ENCODE peak calls at places on chromosomes 16 and 17, in six cellular contexts. P is hepatocyte; C is heart right ventricle; V is CD8-positive, alpha-beta T cell; D is kidney epithelial cell; R is stomach. A is an unnamed sample.
A peak's percentile ranks its signal among the peaks of the same experiment; 100 is the strongest.

GRCh38 chr17:37476431-37477130 is 13.1 kb upstream of the DUSP14 start:
- DNase-seq in P (peak; percentile 15), C (peak; percentile 30), V (no peak), D (no peak), R (no peak), A (no peak)

GRCh38 chr17:32007463-32008298 is 498 bp downstream of the LRRC37B start:
- DNase-seq in P (peak; percentile 59), C (peak; percentile 15), V (peak; percentile 54), D (no peak), R (no peak), A (peak; percentile 64)

GRCh38 chr17:45170976-45171337 is 9.3 kb downstream of the HEXIM2 start:
- DNase-seq in P (peak; percentile 78), C (peak; percentile 55), V (no peak), D (no peak), R (peak; percentile 31), A (no peak)

GRCh38 chr17:1399366-1399678 is 700 bp downstream of the YWHAE start:
- DNase-seq in P (peak; percentile 71), C (no peak), V (no peak), D (no peak), R (peak; percentile 45), A (no peak)

GRCh38 chr16:69611103-69611640 is 45.4 kb downstream of the NFAT5 start:
- DNase-seq in P (no peak), C (no peak), V (no peak), D (no peak), R (no peak), A (no peak)

GRCh38 chr17:50090071-50090470 is 5.1 kb upstream of the PDK2 start:
- DNase-seq in P (no peak), C (no peak), V (no peak), D (no peak), R (no peak), A (no peak)

GRCh38 chr17:58391302-58391984 is 25.9 kb downstream of the RNF43 start:
- DNase-seq in P (peak; percentile 91), C (peak; percentile 12), V (no peak), D (peak; percentile 84), R (peak; percentile 97), A (peak; percentile 80)

GRCh38 chr17:34981538-34982241 is 1.4 kb downstream of the LIG3 start:
- DNase-seq in P (peak; percentile 43), C (no peak), V (no peak), D (no peak), R (no peak), A (no peak)

GRCh38 chr17:42409467-42410351 is 13.3 kb downstream of the CAVIN1 start:
- DNase-seq in P (peak; percentile 54), C (no peak), V (no peak), D (no peak), R (peak; percentile 40), A (peak; percentile 66)

GRCh38 chr16:15450624-15451023 is 16.2 kb downstream of the BMERB1 start:
- DNase-seq in P (no peak), C (no peak), V (no peak), D (no peak), R (no peak), A (no peak)

GRCh38 chr16:8044796-8045195 is 545.5 kb downstream of the TMEM114 start:
- DNase-seq in P (no peak), C (no peak), V (no peak), D (no peak), R (no peak), A (no peak)

GRCh38 chr17:20073056-20073979 is 64.2 kb downstream of the SPECC1 start:
- DNase-seq in P (no peak), C (peak; percentile 65), V (peak; percentile 38), D (no peak), R (peak; percentile 34), A (no peak)

GRCh38 chr17:48629411-48629759 is 3.2 kb upstream of the HOXB9 start:
- DNase-seq in P (no peak), C (no peak), V (no peak), D (no peak), R (no peak), A (no peak)

GRCh38 chr16:4147236-4147635 is 31.0 kb upstream of the ADCY9 start:
- DNase-seq in P (no peak), C (no peak), V (no peak), D (no peak), R (no peak), A (no peak)

GRCh38 chr17:49557204-49558024 is 18.3 kb upstream of the NXPH3 start:
- DNase-seq in P (peak; percentile 73), C (no peak), V (no peak), D (no peak), R (peak; percentile 51), A (no peak)

GRCh38 chr17:42177684-42178083 is 3.3 kb downstream of the KCNH4 start:
- DNase-seq in P (no peak), C (no peak), V (no peak), D (no peak), R (no peak), A (no peak)

GRCh38 chr16:66290431-66290830 is 76.1 kb upstream of the CDH5 start:
- DNase-seq in P (no peak), C (no peak), V (no peak), D (no peak), R (no peak), A (no peak)

GRCh38 chr17:73647767-73648542 is 3.7 kb upstream of the SDK2 start:
- DNase-seq in P (no peak), C (no peak), V (no peak), D (no peak), R (peak; percentile 18), A (no peak)

GRCh38 chr17:4555863-4556646 is 871 bp upstream of the MYBBP1A start:
- DNase-seq in P (no peak), C (no peak), V (no peak), D (no peak), R (no peak), A (peak; percentile 47)

GRCh38 chr16:11211061-11211976 is 44.7 kb downstream of the SOCS1 start:
- DNase-seq in P (no peak), C (no peak), V (no peak), D (no peak), R (no peak), A (no peak)

GRCh38 chr17:48545022-48545376 is at the start of gene HOXB2:
- DNase-seq in P (no peak), C (no peak), V (no peak), D (no peak), R (no peak), A (no peak)

GRCh38 chr17:37557482-37557881 is 51.7 kb downstream of the SYNRG start:
- DNase-seq in P (no peak), C (no peak), V (no peak), D (no peak), R (no peak), A (no peak)

GRCh38 chr17:80822700-80823410 is 168.8 kb upstream of the CHMP6 start:
- DNase-seq in P (peak; percentile 87), C (no peak), V (no peak), D (no peak), R (no peak), A (peak; percentile 31)

DNA sequence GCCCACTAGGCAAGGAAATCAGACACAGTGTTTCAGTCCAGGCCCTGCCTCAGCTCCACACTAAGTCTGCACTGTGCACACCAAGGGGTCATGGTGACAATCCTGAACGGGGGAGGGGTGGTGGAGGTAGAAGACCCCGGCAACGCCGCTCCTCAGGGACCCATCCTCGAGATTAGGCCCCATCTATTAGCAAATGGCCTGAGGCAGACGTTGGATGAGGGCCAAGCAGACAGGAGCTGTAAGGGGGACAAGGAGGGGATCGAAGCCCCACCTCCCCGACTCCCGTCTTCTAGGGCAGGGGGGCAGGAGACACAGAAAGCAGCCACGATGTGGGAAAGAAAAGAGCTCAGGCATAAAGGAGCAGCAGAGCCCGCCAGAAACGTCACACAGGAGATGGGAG is 17.9 kb downstream of the CSNK1D start:
- DNase-seq in P (no peak), C (no peak), V (no peak), D (no peak), R (no peak), A (no peak)
- H3K36me3 ChIP-seq in P (peaks cover 3% of the 10 kb centered on the region), C (peaks cover 8% of the 10 kb centered on the region), V (peaks cover 68% of the 10 kb centered on the region), D (peaks cover 13% of the 10 kb centered on the region), R (peaks cover 98% of the 10 kb centered on the region), A (peaks cover 98% of the 10 kb centered on the region)

GRCh38 chr17:67492251-67492740 is 115.2 kb downstream of the PITPNC1 start:
- DNase-seq in P (no peak), C (no peak), V (no peak), D (no peak), R (no peak), A (no peak)
- H3K36me3 ChIP-seq in P (no peaks in the 10 kb centered on the region), C (no peaks in the 10 kb centered on the region), V (peaks cover 5% of the 10 kb centered on the region), D (no peaks in the 10 kb centered on the region), R (no peaks in the 10 kb centered on the region), A (no peaks in the 10 kb centered on the region)

DNA sequence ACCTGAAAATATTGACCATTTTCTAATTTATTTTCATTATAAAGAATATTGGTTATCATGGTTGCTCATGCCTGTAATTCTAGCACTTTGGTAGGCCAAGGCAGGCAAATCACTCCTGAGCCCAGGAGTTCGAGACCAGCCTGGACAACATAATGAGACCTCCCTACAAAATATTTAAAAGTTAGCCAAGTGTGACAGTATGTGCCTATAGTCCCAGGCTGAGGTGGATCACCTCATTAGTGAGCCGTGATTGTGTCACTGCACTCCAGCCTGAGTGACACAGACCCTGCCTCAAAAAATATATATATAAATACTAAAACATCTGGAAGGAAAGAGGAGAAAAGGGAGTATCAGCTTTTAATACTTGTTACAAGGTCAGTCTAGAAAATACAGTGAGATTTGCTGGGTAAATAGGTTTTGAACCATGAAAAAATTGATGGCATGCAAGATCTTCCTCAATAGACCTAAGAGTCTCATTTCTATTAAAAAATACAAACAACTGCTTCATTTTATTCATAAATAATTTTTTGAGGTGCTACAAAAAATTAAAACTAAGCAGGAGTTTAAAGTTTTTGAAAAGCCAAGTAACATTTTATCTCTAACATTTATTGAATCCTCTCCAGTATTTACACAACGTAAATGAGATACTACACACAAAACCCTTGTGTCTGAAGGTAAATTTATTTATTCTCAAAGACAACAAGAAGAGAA is 47.7 kb downstream of the TUBD1 start:
- DNase-seq in P (peak; percentile 13), C (no peak), V (no peak), D (peak; percentile 59), R (no peak), A (peak; percentile 42)
- H3K36me3 ChIP-seq in P (peaks cover 2% of the 10 kb centered on the region), C (peaks cover 3% of the 10 kb centered on the region), V (no peaks in the 10 kb centered on the region), D (peaks cover 2% of the 10 kb centered on the region), R (peaks cover 5% of the 10 kb centered on the region), A (no peaks in the 10 kb centered on the region)

GRCh38 chr16:2243031-2243528 is 6.8 kb downstream of the DNASE1L2 start:
- DNase-seq in P (no peak), C (no peak), V (no peak), D (no peak), R (no peak), A (no peak)
- H3K36me3 ChIP-seq in P (no peaks in the 10 kb centered on the region), C (no peaks in the 10 kb centered on the region), V (peaks cover 24% of the 10 kb centered on the region), D (peaks cover 5% of the 10 kb centered on the region), R (peaks cover 84% of the 10 kb centered on the region), A (no peaks in the 10 kb centered on the region)

GRCh38 chr16:58537124-58537906 is 22.0 kb downstream of the SETD6 start:
- DNase-seq in P (no peak), C (no peak), V (no peak), D (no peak), R (no peak), A (no peak)
- H3K36me3 ChIP-seq in P (peaks cover 5% of the 10 kb centered on the region), C (peaks cover 7% of the 10 kb centered on the region), V (peaks cover 79% of the 10 kb centered on the region), D (peaks cover 2% of the 10 kb centered on the region), R (peaks cover 100% of the 10 kb centered on the region), A (peaks cover 97% of the 10 kb centered on the region)

DNA sequence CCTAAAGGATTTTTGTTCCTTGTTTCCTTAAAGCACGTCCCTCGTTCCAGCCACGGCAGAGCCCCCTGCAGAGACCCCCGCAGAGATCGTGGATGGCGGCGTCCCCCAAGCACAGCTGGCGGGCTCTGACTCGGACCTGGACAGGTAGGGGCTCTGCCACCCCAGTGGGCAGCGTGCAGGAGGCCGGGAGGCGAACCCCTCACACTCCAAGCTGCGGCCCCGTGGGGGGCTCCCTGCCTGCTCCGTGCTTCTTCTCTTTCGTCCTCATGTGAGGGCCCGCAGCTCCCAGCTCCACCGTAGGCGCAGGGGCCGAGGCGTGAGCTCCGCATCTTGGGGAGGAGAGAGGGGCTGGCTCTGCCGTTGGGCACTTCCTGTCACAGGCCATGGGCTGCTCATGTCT is 8.5 kb downstream of the TELO2 start:
- DNase-seq in P (no peak), C (no peak), V (no peak), D (no peak), R (no peak), A (no peak)
- H3K36me3 ChIP-seq in P (no peaks in the 10 kb centered on the region), C (peaks cover 22% of the 10 kb centered on the region), V (peaks cover 5% of the 10 kb centered on the region), D (peaks cover 1% of the 10 kb centered on the region), R (peaks cover 93% of the 10 kb centered on the region), A (no peaks in the 10 kb centered on the region)

A was measured in Peyer's patch.